ENCODE peak calls at places on chromosome 17, in seven cellular contexts. B, A, X, V, F, J and K are unnamed samples.

GRCh38 chr17:65229596-65229995 is 92.4 kb downstream of the RGS9 start:
- DNase-seq in V (peak), B (no peak), F (no peak), X (no peak), J (no peak), A (no peak), K (no peak)

GRCh38 chr17:327296-327695 is 25.3 kb downstream of the RPH3AL start:
- DNase-seq in F (no peak), J (no peak), V (no peak), B (no peak), X (no peak), A (no peak), K (no peak)

GRCh38 chr17:17535957-17536356 is 39.8 kb upstream of the RASD1 start:
- DNase-seq in X (no peak), V (no peak), J (no peak), A (peak), F (no peak), B (peak), K (peak)

GRCh38 chr17:75970626-75971025 is 8.3 kb downstream of the ACOX1 start:
- DNase-seq in A (no peak), V (no peak), X (no peak), J (no peak), F (no peak), B (no peak), K (no peak)

GRCh38 chr17:6686026-6686425 is 27.1 kb downstream of the SLC13A5 start:
- DNase-seq in V (no peak), F (no peak), B (no peak), X (no peak), A (no peak), J (no peak), K (no peak)

GRCh38 chr17:31696184-31696602 is 162.9 kb downstream of the COPRS start:
- DNase-seq in X (peak), V (peak), F (peak), A (peak), J (no peak), B (peak), K (no peak)

GRCh38 chr17:80546267-80546666 is 1.6 kb downstream of the RPTOR start:
- DNase-seq in J (no peak), X (no peak), A (no peak), V (no peak), B (no peak), F (no peak), K (no peak)

GRCh38 chr17:6075050-6075449 is 4.9 kb downstream of the WSCD1 start:
- DNase-seq in X (no peak), F (no peak), V (no peak), J (no peak), A (no peak), B (no peak), K (no peak)